ENCODE peak calls at places on chromosome 3, in five cellular contexts. O is neural progenitor cell, W is EH, J is SK-N-SH, T is GM03348. C is an unnamed sample.
A peak's percentile ranks its signal among the peaks of the same experiment; 100 is the strongest.

GRCh38 chr3:39088889-39089288 is 18.5 kb downstream of the GORASP1 start:
- DNase-seq in O (no peak), W (peak; percentile 21), J (no peak), T (no peak), C (no peak)

GRCh38 chr3:6860149-6860548 is 766 bp upstream of the GRM7 start:
- DNase-seq in O (peak; percentile 41), W (no peak), J (peak; percentile 24), T (no peak), C (peak; percentile 6)

GRCh38 chr3:14451844-14452533 is 49.6 kb downstream of the SLC6A6 start:
- DNase-seq in O (no peak), W (peak; percentile 99), J (no peak), T (peak; percentile 75), C (no peak)

GRCh38 chr3:20741381-20741780 is 555.4 kb upstream of the SGO1 start:
- DNase-seq in O (no peak), W (peak; percentile 20), J (no peak), T (no peak), C (no peak)

GRCh38 chr3:33047842-33048834 is 48.8 kb downstream of the GLB1 start:
- DNase-seq in O (no peak), W (no peak), J (no peak), T (no peak), C (no peak)

GRCh38 chr3:55128201-55128870 is 200.5 kb upstream of the LRTM1 start:
- DNase-seq in O (peak; percentile 31), W (peak; percentile 93), J (peak; percentile 39), T (peak; percentile 78), C (no peak)

GRCh38 chr3:53804697-53805462 is 41.3 kb downstream of the CHDH start:
- DNase-seq in O (no peak), W (peak; percentile 91), J (peak; percentile 40), T (peak; percentile 92), C (peak; percentile 40)

GRCh38 chr3:182412066-182412465 is 381.2 kb upstream of the ATP11B start:
- DNase-seq in O (no peak), W (no peak), J (no peak), T (no peak), C (no peak)

GRCh38 chr3:30085486-30085885 is 520.9 kb upstream of the TGFBR2 start:
- DNase-seq in O (peak; percentile 48), W (no peak), J (no peak), T (no peak), C (no peak)

GRCh38 chr3:45509038-45509767 is 85.3 kb upstream of the LIMD1 start:
- DNase-seq in O (no peak), W (peak; percentile 94), J (no peak), T (peak; percentile 72), C (peak; percentile 28)

GRCh38 chr3:183688869-183689268 is 8.7 kb upstream of the YEATS2 start:
- DNase-seq in O (no peak), W (peak; percentile 38), J (no peak), T (no peak), C (no peak)

C was measured in iPS-NIHi11.